ENCODE peak calls at places on chromosomes 4 and X, in ten cellular contexts. D is RPMI7951; I is activated CD8-positive, alpha-beta memory T cell treated with anti-CD3 and anti-CD28 coated beads, Interleukin-2, amount 50 U/mL, for 48 hours; K is stimulated activated CD4-positive, alpha-beta T cell treated with anti-CD3 and anti-CD28 coated beads, Interleukin-15, amount 100 ng/mL, for 1 hour; Q is HEK293T; R is heart right ventricle; U is kidney tubule cell; G is non-pigmented ciliary epithelial cell; S is T-cell; Y is ovary. E is an unnamed sample.
A peak's percentile ranks its signal among the peaks of the same experiment; 100 is the strongest.

GRCh38 chrX:10050481-10050880 is 83.3 kb downstream of the CLDN34 start:
- DNase-seq in K (no peak), D (peak; percentile 55), Y (no peak), Q (no peak), I (no peak), S (no peak), U (peak; percentile 38), G (no peak), R (peak; percentile 65), E (no peak)

GRCh38 chr4:114921191-114921590 is 192.2 kb downstream of the NDST4 start:
- DNase-seq in Q (no peak), G (no peak), I (no peak), K (no peak), R (no peak), D (no peak), S (no peak), U (no peak), Y (no peak), E (no peak)

GRCh38 chr4:100872811-100873210 is 355.0 kb upstream of the EMCN start:
- DNase-seq in U (no peak), K (no peak), D (no peak), S (no peak), I (no peak), Y (no peak), R (no peak), G (peak; percentile 46), Q (no peak), E (no peak)

GRCh38 chr4:105128208-105128607 is 18.5 kb upstream of the TET2 start:
- DNase-seq in K (no peak), I (no peak), R (no peak), G (no peak), Q (no peak), U (no peak), Y (no peak), S (no peak), D (no peak), E (no peak)

GRCh38 chr4:59503731-59504130 is 1696.4 kb upstream of the ADGRL3 start:
- DNase-seq in I (no peak), D (no peak), R (no peak), G (no peak), U (no peak), Q (no peak), Y (no peak), S (no peak), K (no peak), E (no peak)

GRCh38 chrX:68998716-68999115 is 166.5 kb downstream of the PJA1 start:
- DNase-seq in G (no peak), I (no peak), D (no peak), U (no peak), Q (no peak), S (no peak), K (no peak), R (no peak), Y (no peak), E (no peak)

GRCh38 chr4:152431287-152431686 is 104.6 kb downstream of the FBXW7 start:
- DNase-seq in Q (no peak), S (no peak), K (no peak), G (no peak), Y (no peak), I (no peak), D (no peak), U (no peak), R (no peak), E (no peak)

GRCh38 chr4:146054676-146055075 is 116.1 kb upstream of the ZNF827 start:
- DNase-seq in I (no peak), D (no peak), G (no peak), Q (no peak), K (no peak), S (no peak), U (no peak), R (no peak), Y (no peak), E (no peak)

GRCh38 chr4:1345905-1346780 is 865 bp upstream of the UVSSA start:
- DNase-seq in Y (peak; percentile 57), K (peak; percentile 16), G (no peak), S (peak; percentile 50), I (peak; percentile 76), D (peak; percentile 52), R (peak; percentile 57), Q (peak; percentile 67), U (peak; percentile 33), E (peak; percentile 59)

GRCh38 chr4:11514780-11515432 is 86.2 kb upstream of the HS3ST1 start:
- DNase-seq in U (peak; percentile 15), K (no peak), I (no peak), G (no peak), R (no peak), Y (no peak), S (no peak), Q (no peak), D (no peak), E (no peak)

GRCh38 chrX:56788717-56789122 is 59.7 kb downstream of the NBDY start:
- DNase-seq in D (no peak), U (peak; percentile 35), S (no peak), K (no peak), Q (peak; percentile 36), Y (peak; percentile 81), I (peak; percentile 2), G (no peak), R (no peak), E (peak; percentile 54)

GRCh38 chr4:89823416-89823815 is 13.5 kb downstream of the SNCA start:
- DNase-seq in D (no peak), S (no peak), U (peak; percentile 45), K (no peak), Q (no peak), I (no peak), G (no peak), Y (no peak), R (no peak), E (no peak)

GRCh38 chrX:22520128-22520828 is 247.6 kb downstream of the CBLL2 start:
- DNase-seq in Y (no peak), U (peak; percentile 83), R (no peak), Q (no peak), K (no peak), D (no peak), S (no peak), I (no peak), G (no peak), E (no peak)

GRCh38 chrX:15781964-15782711 is 8.1 kb upstream of the ZRSR2 start:
- DNase-seq in R (no peak), D (peak; percentile 24), Q (no peak), S (no peak), G (no peak), U (no peak), K (no peak), Y (no peak), I (no peak), E (no peak)

GRCh38 chrX:116806288-116806802 is 343.6 kb upstream of the CT83 start:
- DNase-seq in Y (no peak), Q (no peak), R (no peak), I (no peak), S (no peak), D (no peak), U (no peak), K (no peak), G (no peak), E (no peak)

GRCh38 chr4:159103406-159104131 is 690 bp downstream of the RAPGEF2 start:
- DNase-seq in Y (peak; percentile 38), K (peak; percentile 6), U (peak; percentile 57), I (peak; percentile 78), R (peak; percentile 70), Q (peak; percentile 56), D (peak; percentile 44), S (peak; percentile 2), G (no peak), E (peak; percentile 25)

GRCh38 chrX:34918856-34919255 is 23.7 kb upstream of the FAM47B start:
- DNase-seq in S (no peak), I (no peak), R (peak; percentile 4), G (no peak), Y (no peak), U (peak; percentile 59), D (peak; percentile 68), K (no peak), Q (peak; percentile 45), E (peak; percentile 23)

GRCh38 chr4:14646831-14647230 is 355.4 kb upstream of the CPEB2 start:
- DNase-seq in I (no peak), R (no peak), Y (no peak), K (no peak), S (no peak), D (peak; percentile 60), Q (no peak), G (peak; percentile 9), U (peak; percentile 35), E (no peak)

GRCh38 chr4:57426779-57427395 is 316.7 kb upstream of the IGFBP7 start:
- DNase-seq in Y (no peak), K (no peak), Q (peak; percentile 75), G (peak; percentile 41), D (peak; percentile 73), R (peak; percentile 56), U (peak; percentile 76), I (peak; percentile 69), S (no peak), E (peak; percentile 86)

GRCh38 chr4:173514641-173515217 is 15.3 kb downstream of the HAND2 start:
- DNase-seq in U (no peak), K (no peak), Y (no peak), G (no peak), R (no peak), S (no peak), Q (no peak), D (no peak), I (no peak), E (no peak)

GRCh38 chr4:99087887-99088484 is 602 bp downstream of the ADH5 start:
- DNase-seq in Y (peak; percentile 73), I (peak; percentile 54), K (no peak), Q (peak; percentile 31), U (peak; percentile 59), R (peak; percentile 49), S (no peak), G (peak; percentile 28), D (peak; percentile 54), E (peak; percentile 87)

GRCh38 chrX:51614353-51614752 is 4.4 kb downstream of the CENPVL3 start:
- DNase-seq in U (peak; percentile 46), D (peak; percentile 18), G (no peak), K (no peak), R (no peak), Q (peak; percentile 56), I (no peak), S (no peak), Y (no peak), E (no peak)

GRCh38 chr4:113169368-113169767 is 119.9 kb downstream of the ANK2 start:
- DNase-seq in Q (peak; percentile 21), G (no peak), S (no peak), I (no peak), R (no peak), U (peak; percentile 68), D (no peak), Y (no peak), K (no peak), E (no peak)

GRCh38 chr4:110629780-110630500 is 7.1 kb upstream of the PITX2 start:
- DNase-seq in Y (no peak), D (no peak), G (no peak), Q (no peak), S (no peak), U (no peak), K (no peak), I (no peak), R (no peak), E (no peak)

GRCh38 chr4:77021614-77022089 is 54.1 kb downstream of the CCNI start:
- DNase-seq in D (no peak), I (no peak), Q (no peak), U (no peak), K (no peak), S (no peak), G (peak; percentile 65), Y (peak; percentile 34), R (no peak), E (peak; percentile 63)

GRCh38 chr4:95985791-95986190 is 145.9 kb downstream of the PDHA2 start:
- DNase-seq in K (no peak), G (no peak), U (no peak), Y (no peak), I (no peak), D (no peak), Q (no peak), S (no peak), R (no peak), E (no peak)

GRCh38 chr4:164819366-164819765 is 57.6 kb upstream of the APELA start:
- DNase-seq in Y (no peak), D (no peak), Q (no peak), U (no peak), S (no peak), G (no peak), I (no peak), R (no peak), K (no peak), E (no peak)

E was measured in testis.